ENCODE peak calls at places on chromosomes 7 and 10, in six cellular contexts. I is fibroblast of mammary gland; K is GOT3; T is NCI-H748 treated with DMSO at 0.1 percent for 48 hours; Q is NCI-H1694; F is stimulated activated CD8-positive, alpha-beta memory T cell treated with anti-CD3 and anti-CD28 coated beads, Interleukin-2, amount 100 ng/mL, for 1 hour. X is an unnamed sample.

GRCh38 chr10:75470901-75471300 is 39.5 kb downstream of the LRMDA start:
- DNase-seq in I (peak; percentile 51), F (no peak), T (no peak), K (no peak), Q (no peak), X (peak; percentile 49)

GRCh38 chr10:125060851-125061556 is 99.4 kb downstream of the CTBP2 start:
- DNase-seq in T (peak; percentile 0), F (peak; percentile 9), Q (peak; percentile 9), I (peak; percentile 78), K (no peak), X (peak; percentile 92)

GRCh38 chr10:52729259-52730104 is 43.1 kb downstream of the MBL2 start:
- DNase-seq in K (no peak), I (peak; percentile 38), F (no peak), T (peak; percentile 0), Q (no peak), X (peak; percentile 74)

GRCh38 chr10:32938554-32939061 is 19.4 kb downstream of the ITGB1 start:
- DNase-seq in F (no peak), Q (peak; percentile 74), K (no peak), T (no peak), I (no peak), X (peak; percentile 44)

GRCh38 chr10:92689663-92690210 is at the start of gene HHEX:
- DNase-seq in T (no peak), I (peak; percentile 37), K (peak; percentile 7), F (no peak), Q (no peak), X (peak; percentile 58)

GRCh38 chr7:43648725-43649406 is 66.0 kb downstream of the STK17A start:
- DNase-seq in F (peak; percentile 50), K (no peak), I (peak; percentile 84), T (no peak), Q (no peak), X (peak; percentile 73)

GRCh38 chr10:133324857-133325260 is 11.8 kb downstream of the CALY start:
- DNase-seq in Q (no peak), I (no peak), K (no peak), F (no peak), T (no peak), X (no peak)

GRCh38 chr10:811781-812180 is 119.7 kb downstream of the LARP4B start:
- DNase-seq in K (no peak), F (no peak), T (no peak), Q (no peak), I (peak; percentile 29), X (no peak)

GRCh38 chr10:26486304-26486703 is 48.2 kb downstream of the APBB1IP start:
- DNase-seq in I (peak; percentile 99), K (peak; percentile 9), F (no peak), Q (no peak), T (no peak), X (peak; percentile 99)

GRCh38 chr7:2001601-2002442 is 230.9 kb downstream of the MAD1L1 start:
- DNase-seq in I (no peak), T (no peak), Q (peak; percentile 50), K (no peak), F (no peak), X (no peak)

GRCh38 chr7:106423836-106424475 is 139.2 kb upstream of the NAMPT start:
- DNase-seq in I (no peak), K (no peak), Q (no peak), F (no peak), T (no peak), X (no peak)

GRCh38 chr7:107874605-107875446 is 16.2 kb upstream of the DLD start:
- DNase-seq in K (no peak), F (no peak), Q (peak; percentile 85), I (peak; percentile 66), T (peak; percentile 69), X (peak; percentile 81)

GRCh38 chr7:152025937-152026890 is 740 bp downstream of the GALNT11 start:
- DNase-seq in F (no peak), I (no peak), Q (no peak), K (no peak), T (no peak), X (peak; percentile 13)

GRCh38 chr10:58513189-58514101 is 773 bp downstream of the BICC1 start:
- DNase-seq in K (peak; percentile 19), Q (no peak), I (peak; percentile 88), F (no peak), T (no peak), X (peak; percentile 70)

GRCh38 chr10:133166504-133166827 is 6.4 kb downstream of the KNDC1 start:
- DNase-seq in I (no peak), T (no peak), F (no peak), K (no peak), Q (no peak), X (no peak)

GRCh38 chr7:53811555-53812079 is 730.6 kb upstream of the VSTM2A start:
- DNase-seq in T (no peak), F (no peak), Q (no peak), K (no peak), I (no peak), X (no peak)

GRCh38 chr10:91340613-91341362 is 69.4 kb upstream of the HECTD2 start:
- DNase-seq in T (peak; percentile 12), I (peak; percentile 97), Q (peak; percentile 17), F (no peak), K (peak; percentile 28), X (peak; percentile 98)

GRCh38 chr7:98990356-98990755 is 112.0 kb downstream of the TRRAP start:
- DNase-seq in I (no peak), F (no peak), K (no peak), Q (no peak), T (no peak), X (no peak)

GRCh38 chr10:45000138-45000763 is 472 bp upstream of the ZNF22 start:
- DNase-seq in K (peak; percentile 28), F (no peak), I (peak; percentile 97), T (no peak), Q (no peak), X (peak; percentile 95)

GRCh38 chr10:132860527-132860926 is 74.6 kb upstream of the NKX6-2 start:
- DNase-seq in Q (no peak), I (no peak), K (no peak), F (no peak), T (no peak), X (no peak)

GRCh38 chr10:5265139-5265538 is 68.5 kb downstream of the AKR1C4 start:
- DNase-seq in F (no peak), Q (no peak), K (no peak), I (no peak), T (no peak), X (no peak)

GRCh38 chr7:111138196-111138569 is 47.3 kb downstream of the LRRN3 start:
- DNase-seq in I (peak; percentile 64), F (peak; percentile 9), T (no peak), K (no peak), Q (no peak), X (peak; percentile 68)

GRCh38 chr7:1671876-1672451 is 1.9 kb downstream of the ELFN1 start:
- DNase-seq in F (no peak), T (no peak), I (no peak), K (no peak), Q (no peak), X (no peak)

GRCh38 chr10:91901784-91902677 is 7.3 kb downstream of the FGFBP3 start:
- DNase-seq in I (peak; percentile 97), K (no peak), T (no peak), F (peak; percentile 21), Q (no peak), X (peak; percentile 93)

GRCh38 chr10:44506386-44506785 is 121.5 kb upstream of the CXCL12 start:
- DNase-seq in I (no peak), Q (no peak), T (no peak), K (no peak), F (no peak), X (no peak)

GRCh38 chr7:149409889-149410288 is 51.0 kb downstream of the ZNF777 start:
- DNase-seq in Q (no peak), T (no peak), F (no peak), K (no peak), I (no peak), X (no peak)

GRCh38 chr7:143987513-143987912 is 12.6 kb upstream of the OR6B1 start:
- DNase-seq in F (no peak), T (no peak), Q (no peak), I (no peak), K (no peak), X (no peak)

GRCh38 chr7:20199015-20199737 is 18.0 kb downstream of the MACC1 start:
- DNase-seq in K (no peak), Q (no peak), F (no peak), T (peak; percentile 79), I (peak; percentile 71), X (peak; percentile 78)

GRCh38 chr7:80410081-80410480 is 101.8 kb downstream of the GNAT3 start:
- DNase-seq in I (peak; percentile 52), F (no peak), T (no peak), Q (no peak), K (no peak), X (peak; percentile 72)

GRCh38 chr7:158695726-158696452 is 8.7 kb downstream of the NCAPG2 start:
- DNase-seq in F (no peak), I (peak; percentile 78), T (no peak), Q (peak; percentile 16), K (no peak), X (peak; percentile 87)

GRCh38 chr10:76885815-76886214 is 751.8 kb downstream of the KCNMA1 start:
- DNase-seq in F (no peak), K (no peak), Q (peak; percentile 4), I (peak; percentile 56), T (no peak), X (peak; percentile 46)

GRCh38 chr7:130669051-130669700 is 628 bp upstream of the COPG2 start:
- DNase-seq in T (no peak), F (no peak), I (no peak), K (no peak), Q (no peak), X (no peak)

GRCh38 chr7:158579662-158580646 is 7.7 kb downstream of the PTPRN2 start:
- DNase-seq in K (no peak), F (no peak), I (no peak), T (no peak), Q (no peak), X (no peak)

GRCh38 chr7:5420841-5421625 is 2.6 kb downstream of the TNRC18 start:
- DNase-seq in T (no peak), F (no peak), Q (no peak), I (no peak), K (no peak), X (peak; percentile 61)

GRCh38 chr10:58023341-58024073 is 244.2 kb downstream of the IPMK start:
- DNase-seq in K (no peak), T (no peak), F (no peak), I (peak; percentile 90), Q (no peak), X (peak; percentile 88)

GRCh38 chr7:135322571-135323340 is 89.1 kb downstream of the STRA8 start:
- DNase-seq in F (no peak), I (no peak), T (no peak), K (no peak), Q (no peak), X (no peak)

GRCh38 chr7:102073931-102074880 is 212.5 kb upstream of the SH2B2 start:
- DNase-seq in Q (no peak), F (no peak), K (no peak), I (no peak), T (no peak), X (no peak)

GRCh38 chr7:80439894-80440811 is 71.7 kb downstream of the GNAT3 start:
- DNase-seq in Q (no peak), T (no peak), I (peak; percentile 90), K (no peak), F (no peak), X (peak; percentile 84)

X was measured in GM23248.